ENCODE peak calls at places on chromosomes 16 and 17, in five cellular contexts. N is tibial nerve, W is T-cell, C is amniotic epithelial cell, I is AG08396. R is an unnamed sample.

GRCh38 chr17:80318166-80318565 is 57.5 kb downstream of the RNF213 start:
- DNase-seq in N (no peak), W (no peak), C (no peak), I (no peak), R (no peak)

GRCh38 chr17:1755993-1756306 is 5.9 kb upstream of the SERPINF1 start:
- DNase-seq in N (no peak), W (no peak), C (no peak), I (no peak), R (no peak)

GRCh38 chr16:73956592-73957495 is 339.8 kb upstream of the PSMD7 start:
- DNase-seq in N (peak), W (peak), C (peak), I (peak), R (peak)

GRCh38 chr17:75295220-75296158 is 6.3 kb upstream of the SLC25A19 start:
- DNase-seq in N (no peak), W (no peak), C (no peak), I (no peak), R (no peak)

GRCh38 chr16:14641206-14641605 is 8.5 kb downstream of the BFAR start:
- DNase-seq in N (no peak), W (no peak), C (no peak), I (no peak), R (no peak)

GRCh38 chr16:64397945-64398508 is 723.8 kb downstream of the CDH11 start:
- DNase-seq in N (no peak), W (no peak), C (peak), I (no peak), R (no peak)

GRCh38 chr16:11401161-11402050 is 56.1 kb downstream of the RMI2 start:
- DNase-seq in N (no peak), W (no peak), C (no peak), I (no peak), R (no peak)

GRCh38 chr16:4937782-4938682 is 1.1 kb upstream of the PPL start:
- DNase-seq in N (no peak), W (no peak), C (no peak), I (no peak), R (peak)

GRCh38 chr16:56632160-56632847 is at the start of gene MT1M:
- DNase-seq in N (no peak), W (no peak), C (no peak), I (peak), R (peak)

GRCh38 chr17:57142925-57143324 is 57.9 kb downstream of the AKAP1 start:
- DNase-seq in N (no peak), W (no peak), C (peak), I (peak), R (no peak)

GRCh38 chr16:68417711-68418301 is 30.5 kb downstream of the SMPD3 start:
- DNase-seq in N (no peak), W (peak), C (peak), I (no peak), R (peak)

GRCh38 chr17:2964028-2964356 is 99.4 kb downstream of the OR1D5 start:
- DNase-seq in N (no peak), W (no peak), C (no peak), I (no peak), R (no peak)

GRCh38 chr17:62737513-62737912 is 70.6 kb downstream of the MARCHF10 start:
- DNase-seq in N (no peak), W (no peak), C (no peak), I (no peak), R (no peak)

GRCh38 chr17:40168262-40168832 is 8.9 kb upstream of the RAPGEFL1 start:
- DNase-seq in N (peak), W (peak), C (peak), I (peak), R (peak)

GRCh38 chr16:29658693-29659092 is 4.4 kb upstream of the SPN start:
- DNase-seq in N (no peak), W (no peak), C (peak), I (no peak), R (no peak)

GRCh38 chr17:10681866-10682446 is 15.4 kb downstream of the SCO1 start:
- DNase-seq in N (no peak), W (no peak), C (peak), I (peak), R (no peak)

GRCh38 chr16:4016648-4017047 is 99.6 kb downstream of the ADCY9 start:
- DNase-seq in N (no peak), W (peak), C (peak), I (no peak), R (no peak)

GRCh38 chr16:22641030-22641671 is 130.5 kb downstream of the NPIPB5 start:
- DNase-seq in N (no peak), W (no peak), C (peak), I (peak), R (peak)

GRCh38 chr16:57725077-57725953 is 10.3 kb upstream of the KATNB1 start:
- DNase-seq in N (no peak), W (no peak), C (no peak), I (no peak), R (no peak)

GRCh38 chr17:64277831-64278562 is 14.9 kb upstream of the TEX2 start:
- DNase-seq in N (no peak), W (no peak), C (no peak), I (no peak), R (no peak)

GRCh38 chr17:54426287-54426886 is 474.3 kb upstream of the TOM1L1 start:
- DNase-seq in N (no peak), W (no peak), C (no peak), I (no peak), R (peak)

GRCh38 chr16:47136101-47136820 is 7.5 kb downstream of the NETO2 start:
- DNase-seq in N (no peak), W (no peak), C (peak), I (no peak), R (no peak)

GRCh38 chr17:17052462-17053221 is 10.4 kb downstream of the MPRIP start:
- DNase-seq in N (no peak), W (no peak), C (no peak), I (no peak), R (no peak)

GRCh38 chr17:78423961-78424747 is 45.7 kb downstream of the PGS1 start:
- DNase-seq in N (no peak), W (no peak), C (no peak), I (no peak), R (no peak)

GRCh38 chr17:73261952-73262675 is 434 bp upstream of the CPSF4L start:
- DNase-seq in N (no peak), W (no peak), C (peak), I (no peak), R (peak)

GRCh38 chr16:49491736-49492089 is 118.1 kb downstream of the C16orf78 start:
- DNase-seq in N (peak), W (no peak), C (no peak), I (no peak), R (no peak)

GRCh38 chr16:1791943-1792812 is 1.3 kb downstream of the IGFALS start:
- DNase-seq in N (no peak), W (no peak), C (no peak), I (no peak), R (peak)

GRCh38 chr17:41536741-41537613 is 8.9 kb upstream of the KRT19 start:
- DNase-seq in N (no peak), W (no peak), C (no peak), I (no peak), R (no peak)

GRCh38 chr17:72788950-72789585 is 303.4 kb downstream of the SLC39A11 start:
- DNase-seq in N (no peak), W (no peak), C (peak), I (no peak), R (no peak)

GRCh38 chr16:9311303-9311954 is 220.0 kb downstream of the HAPSTR1 start:
- DNase-seq in N (no peak), W (no peak), C (no peak), I (no peak), R (peak)

GRCh38 chr17:74467221-74467951 is 952 bp downstream of the CD300A start:
- DNase-seq in N (no peak), W (no peak), C (no peak), I (no peak), R (no peak)

GRCh38 chr17:47967607-47968252 is 3.2 kb upstream of the CDK5RAP3 start:
- DNase-seq in N (no peak), W (no peak), C (peak), I (peak), R (peak)

GRCh38 chr17:17937450-17937849 is 34.8 kb downstream of the TOM1L2 start:
- DNase-seq in N (no peak), W (no peak), C (no peak), I (no peak), R (no peak)

GRCh38 chr17:49926886-49927285 is 42.1 kb upstream of the DLX4 start:
- DNase-seq in N (no peak), W (no peak), C (no peak), I (no peak), R (no peak)

R was measured in hepatocyte.